ENCODE peak calls at places on chromosomes 11 and 22, in nine cellular contexts. One of them, this sample, is unnamed.

GRCh38 chr11:70759846-70760245 is 361.5 kb downstream of the CTTN start:
- DNase-seq in KG1: no peak
- DNase-seq in SW 1271: no peak
- DNase-seq in activated T-cell treated with anti-CD3 and anti-CD28 coated beads for 1 hour: no peak
- DNase-seq in right lobe of liver: no peak
- DNase-seq in transverse colon: no peak
- DNase-seq in AG08396: no peak
- DNase-seq in activated gamma-delta T cell: no peak
- DNase-seq in BJ: no peak
- DNase-seq in this sample: no peak

GRCh38 chr22:45997077-45997774 is 20.3 kb upstream of the WNT7B start:
- DNase-seq in SW 1271: no peak
- DNase-seq in transverse colon: peak
- DNase-seq in BJ: peak
- DNase-seq in activated T-cell treated with anti-CD3 and anti-CD28 coated beads for 1 hour: no peak
- DNase-seq in KG1: no peak
- DNase-seq in activated gamma-delta T cell: no peak
- DNase-seq in AG08396: peak
- DNase-seq in right lobe of liver: peak
- DNase-seq in this sample: peak

GRCh38 chr11:65911682-65912568 is 6.9 kb downstream of the C11orf68 start:
- DNase-seq in right lobe of liver: no peak
- DNase-seq in KG1: no peak
- DNase-seq in activated T-cell treated with anti-CD3 and anti-CD28 coated beads for 1 hour: no peak
- DNase-seq in AG08396: peak
- DNase-seq in activated gamma-delta T cell: no peak
- DNase-seq in transverse colon: peak
- DNase-seq in BJ: peak
- DNase-seq in SW 1271: peak
- DNase-seq in this sample: peak

GRCh38 chr11:111765320-111765983 is 737 bp downstream of the PPP2R1B start:
- DNase-seq in BJ: no peak
- DNase-seq in right lobe of liver: no peak
- DNase-seq in SW 1271: no peak
- DNase-seq in activated gamma-delta T cell: no peak
- DNase-seq in transverse colon: no peak
- DNase-seq in AG08396: peak
- DNase-seq in KG1: no peak
- DNase-seq in activated T-cell treated with anti-CD3 and anti-CD28 coated beads for 1 hour: no peak
- DNase-seq in this sample: no peak

GRCh38 chr11:217704-218103 is 10.2 kb downstream of the RIC8A start:
- DNase-seq in activated T-cell treated with anti-CD3 and anti-CD28 coated beads for 1 hour: no peak
- DNase-seq in AG08396: no peak
- DNase-seq in SW 1271: no peak
- DNase-seq in KG1: no peak
- DNase-seq in BJ: no peak
- DNase-seq in transverse colon: no peak
- DNase-seq in right lobe of liver: no peak
- DNase-seq in activated gamma-delta T cell: no peak
- DNase-seq in this sample: no peak

GRCh38 chr11:84993386-84993785 is 633.8 kb downstream of the DLG2 start:
- DNase-seq in transverse colon: peak
- DNase-seq in BJ: no peak
- DNase-seq in SW 1271: no peak
- DNase-seq in activated T-cell treated with anti-CD3 and anti-CD28 coated beads for 1 hour: no peak
- DNase-seq in activated gamma-delta T cell: no peak
- DNase-seq in KG1: no peak
- DNase-seq in right lobe of liver: no peak
- DNase-seq in AG08396: peak
- DNase-seq in this sample: no peak

GRCh38 chr11:110505514-110506284 is 76.0 kb downstream of the FDX1 start:
- DNase-seq in AG08396: no peak
- DNase-seq in SW 1271: no peak
- DNase-seq in transverse colon: no peak
- DNase-seq in activated T-cell treated with anti-CD3 and anti-CD28 coated beads for 1 hour: no peak
- DNase-seq in right lobe of liver: no peak
- DNase-seq in BJ: no peak
- DNase-seq in KG1: no peak
- DNase-seq in activated gamma-delta T cell: no peak
- DNase-seq in this sample: peak

GRCh38 chr11:35227551-35228341 is 88.8 kb downstream of the CD44 start:
- DNase-seq in SW 1271: no peak
- DNase-seq in right lobe of liver: no peak
- DNase-seq in activated T-cell treated with anti-CD3 and anti-CD28 coated beads for 1 hour: no peak
- DNase-seq in KG1: no peak
- DNase-seq in AG08396: no peak
- DNase-seq in BJ: no peak
- DNase-seq in activated gamma-delta T cell: no peak
- DNase-seq in transverse colon: no peak
- DNase-seq in this sample: no peak

GRCh38 chr11:87859583-87859982 is 315.7 kb downstream of the RAB38 start:
- DNase-seq in AG08396: no peak
- DNase-seq in KG1: no peak
- DNase-seq in SW 1271: no peak
- DNase-seq in activated gamma-delta T cell: no peak
- DNase-seq in activated T-cell treated with anti-CD3 and anti-CD28 coated beads for 1 hour: no peak
- DNase-seq in BJ: no peak
- DNase-seq in right lobe of liver: no peak
- DNase-seq in transverse colon: no peak
- DNase-seq in this sample: no peak

GRCh38 chr11:13338437-13339069 is 61.0 kb downstream of the BMAL1 start:
- DNase-seq in AG08396: peak
- DNase-seq in SW 1271: no peak
- DNase-seq in transverse colon: no peak
- DNase-seq in KG1: no peak
- DNase-seq in right lobe of liver: no peak
- DNase-seq in activated T-cell treated with anti-CD3 and anti-CD28 coated beads for 1 hour: no peak
- DNase-seq in BJ: peak
- DNase-seq in activated gamma-delta T cell: no peak
- DNase-seq in this sample: no peak